ENCODE peak calls at places on chromosomes 3 and 15, in six cellular contexts. One of them, this sample, is unnamed.

GRCh38 chr15:82530606-82531379 is 9.5 kb downstream of the RPS17 start:
- DNase-seq in lower lobe of right lung: peak
- DNase-seq in cardiac muscle cell: peak
- DNase-seq in BJ: no peak
- DNase-seq in OCI-LY7: peak
- DNase-seq in foreskin fibroblast: peak
- DNase-seq in this sample: peak

GRCh38 chr3:78880588-78881461 is 887.0 kb downstream of the ROBO1 start:
- DNase-seq in lower lobe of right lung: no peak
- DNase-seq in cardiac muscle cell: no peak
- DNase-seq in BJ: peak
- DNase-seq in OCI-LY7: no peak
- DNase-seq in foreskin fibroblast: peak
- DNase-seq in this sample: no peak

GRCh38 chr3:153246805-153247204 is 84.8 kb downstream of the RAP2B start:
- DNase-seq in lower lobe of right lung: no peak
- DNase-seq in cardiac muscle cell: peak
- DNase-seq in BJ: peak
- DNase-seq in OCI-LY7: no peak
- DNase-seq in foreskin fibroblast: peak
- DNase-seq in this sample: no peak

GRCh38 chr15:60949034-60949977 is 279.8 kb downstream of the RORA start:
- DNase-seq in lower lobe of right lung: no peak
- DNase-seq in cardiac muscle cell: peak
- DNase-seq in BJ: no peak
- DNase-seq in OCI-LY7: no peak
- DNase-seq in foreskin fibroblast: peak
- DNase-seq in this sample: no peak

GRCh38 chr3:11480663-11481298 is 162.9 kb downstream of the VGLL4 start:
- DNase-seq in lower lobe of right lung: no peak
- DNase-seq in cardiac muscle cell: no peak
- DNase-seq in BJ: no peak
- DNase-seq in OCI-LY7: no peak
- DNase-seq in foreskin fibroblast: no peak
- DNase-seq in this sample: no peak

GRCh38 chr3:195771651-195772300 is 40.0 kb downstream of the MUC4 start:
- DNase-seq in lower lobe of right lung: no peak
- DNase-seq in cardiac muscle cell: no peak
- DNase-seq in BJ: no peak
- DNase-seq in OCI-LY7: no peak
- DNase-seq in foreskin fibroblast: no peak
- DNase-seq in this sample: no peak

GRCh38 chr15:42152196-42152920 is 4.1 kb downstream of the PLA2G4F start:
- DNase-seq in lower lobe of right lung: peak
- DNase-seq in cardiac muscle cell: no peak
- DNase-seq in BJ: no peak
- DNase-seq in OCI-LY7: no peak
- DNase-seq in foreskin fibroblast: peak
- DNase-seq in this sample: peak

GRCh38 chr15:75420698-75421097 is 30.8 kb downstream of the SIN3A start:
- DNase-seq in lower lobe of right lung: no peak
- DNase-seq in cardiac muscle cell: peak
- DNase-seq in BJ: no peak
- DNase-seq in OCI-LY7: no peak
- DNase-seq in foreskin fibroblast: peak
- DNase-seq in this sample: peak

GRCh38 chr3:98612996-98613517 is 19.6 kb upstream of the CPOX start:
- DNase-seq in lower lobe of right lung: peak
- DNase-seq in cardiac muscle cell: no peak
- DNase-seq in BJ: no peak
- DNase-seq in OCI-LY7: no peak
- DNase-seq in foreskin fibroblast: no peak
- DNase-seq in this sample: peak

GRCh38 chr15:66564136-66565041 is 1.4 kb downstream of the LCTL start:
- DNase-seq in lower lobe of right lung: no peak
- DNase-seq in cardiac muscle cell: no peak
- DNase-seq in BJ: no peak
- DNase-seq in OCI-LY7: no peak
- DNase-seq in foreskin fibroblast: no peak
- DNase-seq in this sample: peak

GRCh38 chr3:120177151-120177550 is 82.9 kb upstream of the GSK3B start:
- DNase-seq in lower lobe of right lung: peak
- DNase-seq in cardiac muscle cell: peak
- DNase-seq in BJ: peak
- DNase-seq in OCI-LY7: no peak
- DNase-seq in foreskin fibroblast: peak
- DNase-seq in this sample: peak

GRCh38 chr15:84402856-84403608 is 167.5 kb downstream of the GOLGA6L4 start:
- DNase-seq in lower lobe of right lung: no peak
- DNase-seq in cardiac muscle cell: no peak
- DNase-seq in BJ: no peak
- DNase-seq in OCI-LY7: no peak
- DNase-seq in foreskin fibroblast: no peak
- DNase-seq in this sample: no peak

GRCh38 chr3:177430653-177431052 is 233.4 kb upstream of the TBL1XR1 start:
- DNase-seq in lower lobe of right lung: no peak
- DNase-seq in cardiac muscle cell: no peak
- DNase-seq in BJ: no peak
- DNase-seq in OCI-LY7: no peak
- DNase-seq in foreskin fibroblast: no peak
- DNase-seq in this sample: no peak

GRCh38 chr15:68578175-68578959 is 426 bp upstream of the CORO2B start:
- DNase-seq in lower lobe of right lung: peak
- DNase-seq in cardiac muscle cell: peak
- DNase-seq in BJ: no peak
- DNase-seq in OCI-LY7: peak
- DNase-seq in foreskin fibroblast: peak
- DNase-seq in this sample: peak

GRCh38 chr15:99181544-99181943 is 67.8 kb downstream of the TTC23 start:
- DNase-seq in lower lobe of right lung: no peak
- DNase-seq in cardiac muscle cell: peak
- DNase-seq in BJ: no peak
- DNase-seq in OCI-LY7: no peak
- DNase-seq in foreskin fibroblast: peak
- DNase-seq in this sample: no peak

GRCh38 chr15:74307827-74308642 is 59.4 kb downstream of the CYP11A1 start:
- DNase-seq in lower lobe of right lung: no peak
- DNase-seq in cardiac muscle cell: peak
- DNase-seq in BJ: no peak
- DNase-seq in OCI-LY7: peak
- DNase-seq in foreskin fibroblast: peak
- DNase-seq in this sample: peak

GRCh38 chr3:23662079-23662617 is 143.6 kb upstream of the UBE2E1 start:
- DNase-seq in lower lobe of right lung: no peak
- DNase-seq in cardiac muscle cell: no peak
- DNase-seq in BJ: no peak
- DNase-seq in OCI-LY7: no peak
- DNase-seq in foreskin fibroblast: peak
- DNase-seq in this sample: no peak

GRCh38 chr3:58051196-58051595 is 43.0 kb downstream of the FLNB start:
- DNase-seq in lower lobe of right lung: peak
- DNase-seq in cardiac muscle cell: peak
- DNase-seq in BJ: no peak
- DNase-seq in OCI-LY7: no peak
- DNase-seq in foreskin fibroblast: peak
- DNase-seq in this sample: peak

GRCh38 chr15:89303986-89304385 is 30.6 kb downstream of the POLG start:
- DNase-seq in lower lobe of right lung: no peak
- DNase-seq in cardiac muscle cell: no peak
- DNase-seq in BJ: no peak
- DNase-seq in OCI-LY7: no peak
- DNase-seq in foreskin fibroblast: peak
- DNase-seq in this sample: no peak

GRCh38 chr3:146165370-146165769 is 4.4 kb upstream of the PLOD2 start:
- DNase-seq in lower lobe of right lung: no peak
- DNase-seq in cardiac muscle cell: peak
- DNase-seq in BJ: peak
- DNase-seq in OCI-LY7: no peak
- DNase-seq in foreskin fibroblast: peak
- DNase-seq in this sample: peak
- H3K4me3 ChIP-seq in lower lobe of right lung: no peak
- H3K4me3 ChIP-seq in cardiac muscle cell: no peak
- H3K4me3 ChIP-seq in BJ: no peak
- H3K4me3 ChIP-seq in OCI-LY7: no peak
- H3K4me3 ChIP-seq in foreskin fibroblast: no peak
- H3K4me3 ChIP-seq in this sample: no peak

GRCh38 chr3:54237788-54238502 is 115.6 kb downstream of the CACNA2D3 start:
- DNase-seq in lower lobe of right lung: no peak
- DNase-seq in cardiac muscle cell: no peak
- DNase-seq in BJ: no peak
- DNase-seq in OCI-LY7: no peak
- DNase-seq in foreskin fibroblast: no peak
- DNase-seq in this sample: peak

GRCh38 chr3:54240319-54240718 is 118.0 kb downstream of the CACNA2D3 start:
- DNase-seq in lower lobe of right lung: no peak
- DNase-seq in cardiac muscle cell: no peak
- DNase-seq in BJ: no peak
- DNase-seq in OCI-LY7: no peak
- DNase-seq in foreskin fibroblast: no peak
- DNase-seq in this sample: no peak

GRCh38 chr3:54243960-54244359 is 121.6 kb downstream of the CACNA2D3 start:
- DNase-seq in lower lobe of right lung: no peak
- DNase-seq in cardiac muscle cell: no peak
- DNase-seq in BJ: no peak
- DNase-seq in OCI-LY7: no peak
- DNase-seq in foreskin fibroblast: no peak
- DNase-seq in this sample: no peak

GRCh38 chr3:54243262-54243931 is 121.0 kb downstream of the CACNA2D3 start:
- DNase-seq in lower lobe of right lung: no peak
- DNase-seq in cardiac muscle cell: peak
- DNase-seq in BJ: no peak
- DNase-seq in OCI-LY7: no peak
- DNase-seq in foreskin fibroblast: peak
- DNase-seq in this sample: peak
- TF ChIP-seq CTCF in lower lobe of right lung: no peak
- TF ChIP-seq CTCF in cardiac muscle cell: no peak
- TF ChIP-seq CTCF in BJ: no peak
- TF ChIP-seq CTCF in OCI-LY7: no peak
- TF ChIP-seq CTCF in foreskin fibroblast: no peak
- TF ChIP-seq CTCF in this sample: peak

DNA sequence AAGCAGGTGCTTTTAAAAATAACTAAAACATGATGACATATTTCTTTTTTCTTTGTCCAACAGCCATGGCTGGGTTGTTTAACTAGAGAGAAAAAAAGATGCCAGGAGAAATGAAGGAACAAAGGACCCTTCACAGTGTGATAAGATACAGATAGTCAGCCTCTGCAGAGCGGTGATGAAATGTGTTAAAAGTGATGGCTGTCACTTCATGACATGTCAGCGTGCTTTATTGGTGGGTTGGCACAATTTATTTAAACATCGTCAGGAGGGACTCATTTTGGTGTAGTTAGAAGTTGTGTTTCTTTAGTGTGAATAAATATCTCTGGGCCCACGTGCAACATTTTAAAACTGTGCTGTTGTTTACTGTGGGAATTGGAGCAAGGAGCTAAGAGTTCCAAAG is 887.4 kb upstream of the CFAP20DC start:
- DNase-seq in lower lobe of right lung: no peak
- DNase-seq in cardiac muscle cell: no peak
- DNase-seq in BJ: no peak
- DNase-seq in OCI-LY7: no peak
- DNase-seq in foreskin fibroblast: no peak
- DNase-seq in this sample: no peak
- H3K4me3 ChIP-seq in lower lobe of right lung: no peak
- H3K4me3 ChIP-seq in cardiac muscle cell: no peak
- H3K4me3 ChIP-seq in BJ: no peak
- H3K4me3 ChIP-seq in OCI-LY7: no peak
- H3K4me3 ChIP-seq in foreskin fibroblast: no peak
- H3K4me3 ChIP-seq in this sample: no peak

GRCh38 chr3:71416868-71417267 is 166.7 kb downstream of the FOXP1 start:
- DNase-seq in lower lobe of right lung: no peak
- DNase-seq in cardiac muscle cell: no peak
- DNase-seq in BJ: no peak
- DNase-seq in OCI-LY7: peak
- DNase-seq in foreskin fibroblast: no peak
- DNase-seq in this sample: no peak
- TF ChIP-seq CTCF in lower lobe of right lung: no peak
- TF ChIP-seq CTCF in cardiac muscle cell: peak
- TF ChIP-seq CTCF in BJ: no peak
- TF ChIP-seq CTCF in OCI-LY7: peak
- TF ChIP-seq CTCF in foreskin fibroblast: no peak
- TF ChIP-seq CTCF in this sample: peak

DNA sequence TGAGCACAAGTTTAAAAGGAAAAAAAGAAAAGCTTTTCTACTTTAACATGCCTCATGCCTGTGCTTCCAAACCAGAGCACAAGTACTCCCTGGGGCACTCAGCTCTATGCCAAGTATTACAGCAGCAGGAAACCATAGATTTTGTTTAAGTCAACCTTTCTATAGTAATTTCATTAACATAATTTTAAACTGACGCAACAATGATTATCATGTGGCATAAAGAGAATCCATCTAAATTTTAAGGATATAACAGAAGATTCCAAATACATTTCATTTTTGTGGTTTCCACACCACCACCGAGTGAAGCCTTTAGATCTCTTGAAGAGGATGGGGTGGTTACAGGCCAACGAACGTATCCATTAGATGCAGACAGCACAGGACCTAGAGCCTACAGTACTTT is 112.1 kb downstream of the TNIK start:
- DNase-seq in lower lobe of right lung: no peak
- DNase-seq in cardiac muscle cell: peak
- DNase-seq in BJ: no peak
- DNase-seq in OCI-LY7: no peak
- DNase-seq in foreskin fibroblast: no peak
- DNase-seq in this sample: peak
- H3K4me3 ChIP-seq in lower lobe of right lung: no peak
- H3K4me3 ChIP-seq in cardiac muscle cell: no peak
- H3K4me3 ChIP-seq in BJ: no peak
- H3K4me3 ChIP-seq in OCI-LY7: no peak
- H3K4me3 ChIP-seq in foreskin fibroblast: no peak
- H3K4me3 ChIP-seq in this sample: no peak

This sample was measured in epithelial cell of esophagus.